ENCODE peak calls at places on chromosomes 7 and 10, in ten cellular contexts. M is gastrocnemius medialis, W is adrenal gland, Q is IMR-90, U is NB4, Y is body of pancreas, E is uterus, R is H54, Z is transverse colon, S is A549. N is an unnamed sample.

GRCh38 chr7:4692055-4692454 is 10.0 kb downstream of the FOXK1 start:
- DNase-seq in Q (no peak), E (peak), Z (no peak), M (no peak), R (no peak), W (no peak), U (no peak), Y (no peak), S (no peak), N (no peak)

GRCh38 chr7:108073305-108074070 is 56.7 kb downstream of the LAMB4 start:
- DNase-seq in U (no peak), M (no peak), Z (no peak), R (no peak), Y (no peak), E (no peak), W (no peak), Q (no peak), S (no peak), N (no peak)

GRCh38 chr10:49398000-49398861 is 2.3 kb upstream of the DRGX start:
- DNase-seq in M (no peak), U (peak), Y (peak), E (no peak), W (peak), Q (peak), R (no peak), Z (peak), S (peak), N (peak)

GRCh38 chr7:41578700-41579099 is 124.2 kb downstream of the INHBA start:
- DNase-seq in Z (no peak), M (no peak), S (no peak), Y (no peak), R (no peak), U (no peak), W (no peak), E (no peak), Q (no peak), N (no peak)

GRCh38 chr10:14654821-14655382 is 119.8 kb downstream of the FAM107B start:
- DNase-seq in W (no peak), Q (no peak), M (no peak), R (no peak), U (no peak), S (no peak), Z (no peak), E (no peak), Y (no peak), N (no peak)

GRCh38 chr10:81200801-81201200 is 663.1 kb downstream of the SH2D4B start:
- DNase-seq in M (no peak), W (no peak), R (no peak), U (no peak), Q (no peak), E (no peak), S (no peak), Y (no peak), Z (no peak), N (no peak)

GRCh38 chr10:124728830-124729661 is 15.1 kb downstream of the FAM53B start:
- DNase-seq in M (no peak), Y (no peak), W (peak), E (no peak), R (no peak), S (no peak), Z (peak), Q (no peak), U (peak), N (no peak)

GRCh38 chr7:152565731-152566130 is 110.2 kb downstream of the XRCC2 start:
- DNase-seq in S (no peak), U (no peak), E (no peak), Z (no peak), M (no peak), R (no peak), W (no peak), Q (no peak), Y (no peak), N (no peak)

GRCh38 chr7:98078197-98078870 is 28.3 kb upstream of the LMTK2 start:
- DNase-seq in Z (no peak), R (no peak), S (no peak), W (no peak), Y (peak), U (no peak), M (no peak), Q (no peak), E (no peak), N (no peak)

GRCh38 chr7:20329389-20330175 is 1.1 kb upstream of the ITGB8 start:
- DNase-seq in Q (peak), R (peak), S (peak), Y (peak), E (peak), M (no peak), W (peak), Z (peak), U (peak), N (peak)

GRCh38 chr10:132867801-132868644 is 74.3 kb downstream of the CFAP46 start:
- DNase-seq in E (peak), R (no peak), U (no peak), Z (peak), Q (no peak), Y (peak), M (no peak), W (no peak), S (no peak), N (peak)

GRCh38 chr10:72319416-72320254 is 35.1 kb downstream of the DNAJB12 start:
- DNase-seq in Y (peak), Z (peak), Q (peak), E (peak), U (peak), M (peak), R (peak), W (peak), S (peak), N (peak)

GRCh38 chr10:109922976-109923921 is at the start of gene XPNPEP1:
- DNase-seq in Q (peak), S (peak), Z (peak), Y (peak), R (peak), E (peak), U (peak), M (peak), W (peak), N (peak)

GRCh38 chr7:136168021-136168420 is 190.9 kb upstream of the MTPN start:
- DNase-seq in E (no peak), R (no peak), S (no peak), M (no peak), Z (no peak), Y (no peak), Q (no peak), U (no peak), W (no peak), N (no peak)

GRCh38 chr7:101114492-101114891 is 12.4 kb upstream of the SERPINE1 start:
- DNase-seq in U (no peak), Y (no peak), E (no peak), R (no peak), Z (no peak), S (no peak), Q (no peak), W (no peak), M (no peak), N (no peak)

GRCh38 chr10:123636598-123637325 is 29.4 kb upstream of the GPR26 start:
- DNase-seq in M (no peak), Y (no peak), Q (no peak), E (no peak), U (no peak), W (no peak), Z (no peak), S (no peak), R (no peak), N (no peak)

GRCh38 chr10:14604181-14605142 is 170.2 kb downstream of the FAM107B start:
- DNase-seq in U (peak), E (peak), S (peak), Y (peak), Z (peak), Q (peak), M (peak), R (peak), W (peak), N (peak)

GRCh38 chr10:43644252-43644651 is 4.4 kb downstream of the ZNF32 start:
- DNase-seq in M (no peak), W (no peak), Y (no peak), S (peak), U (no peak), Z (no peak), R (no peak), E (no peak), Q (peak), N (no peak)

GRCh38 chr7:19122018-19122588 is 4.7 kb upstream of the TWIST1 start:
- DNase-seq in Y (no peak), Q (peak), U (peak), E (no peak), W (no peak), R (peak), S (peak), M (no peak), Z (no peak), N (no peak)

GRCh38 chr7:2771274-2771711 is 72.8 kb downstream of the GNA12 start:
- DNase-seq in E (no peak), W (no peak), U (peak), M (no peak), R (no peak), S (no peak), Y (no peak), Z (no peak), Q (no peak), N (no peak)

GRCh38 chr7:8133955-8134733 is 127.8 kb downstream of the ICA1 start:
- DNase-seq in Z (no peak), E (no peak), M (no peak), U (no peak), S (no peak), R (no peak), Y (no peak), Q (no peak), W (no peak), N (peak)

GRCh38 chr7:41193738-41194287 is 509.1 kb downstream of the INHBA start:
- DNase-seq in Z (no peak), W (no peak), Y (no peak), Q (no peak), M (no peak), U (no peak), S (no peak), E (no peak), R (no peak), N (no peak)

GRCh38 chr7:149790146-149790548 is 16.8 kb upstream of the ZNF467 start:
- DNase-seq in Q (no peak), W (peak), E (no peak), M (no peak), U (no peak), S (peak), Y (peak), R (no peak), Z (peak), N (peak)

GRCh38 chr7:131108212-131108980 is 219.3 kb upstream of the MKLN1 start:
- DNase-seq in R (no peak), W (no peak), E (no peak), Q (peak), S (peak), Y (no peak), Z (peak), M (no peak), U (peak), N (no peak)

GRCh38 chr10:73859441-73860049 is 14.8 kb downstream of the CAMK2G start:
- DNase-seq in Q (no peak), Y (no peak), W (no peak), Z (peak), E (no peak), S (no peak), M (no peak), R (no peak), U (no peak), N (no peak)

GRCh38 chr7:73834626-73835191 is 3.9 kb downstream of the CLDN4 start:
- DNase-seq in Z (peak), U (no peak), W (no peak), R (no peak), M (no peak), S (no peak), Q (no peak), Y (no peak), E (no peak), N (no peak)

DNA sequence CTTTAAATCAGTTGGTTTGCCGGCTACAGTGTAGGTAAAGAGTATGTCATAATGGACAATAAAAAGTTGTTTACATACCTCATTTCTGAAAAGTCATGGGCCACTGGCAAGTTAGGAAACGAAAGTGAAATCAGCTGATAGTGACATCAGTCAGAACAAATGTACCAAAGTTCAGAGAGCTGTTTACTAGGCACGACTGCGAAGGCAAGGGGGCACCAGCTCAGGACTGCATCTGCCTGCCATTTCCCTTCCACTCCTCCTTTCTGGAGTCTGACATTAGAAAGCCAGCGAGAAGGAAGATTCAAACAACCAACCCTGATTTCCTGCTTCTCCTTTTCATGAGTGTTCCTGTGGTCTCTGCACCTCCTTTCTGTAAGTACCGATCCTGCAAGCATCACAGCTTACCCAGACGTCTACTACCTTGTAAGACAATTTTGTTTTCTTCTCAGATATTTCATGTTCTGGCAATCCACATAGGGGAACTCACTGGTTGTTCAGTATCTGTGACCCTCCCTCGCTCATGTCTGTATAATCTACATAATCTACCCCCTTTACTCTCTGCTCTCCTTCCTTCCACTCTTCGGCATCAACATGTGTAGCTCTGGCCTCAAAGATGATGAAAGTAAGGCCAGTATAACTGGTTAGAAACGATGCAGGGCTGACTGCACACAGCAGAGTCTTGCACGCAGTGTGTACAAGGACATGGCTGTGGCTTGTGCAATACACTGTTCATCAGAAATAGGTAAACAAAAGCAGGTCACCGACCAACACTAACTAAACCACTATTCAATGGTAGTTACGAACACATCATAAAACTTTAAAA is at the start of gene TMEM140:
- DNase-seq in Y (peak), R (no peak), E (peak), M (peak), U (no peak), Q (peak), Z (peak), S (peak), W (peak), N (no peak)
- TF ChIP-seq POLR2A in Y (peak), R (no peak), E (peak), M (peak), U (no peak), Q (no peak), Z (peak), S (no peak), W (peak), N (peak)

DNA sequence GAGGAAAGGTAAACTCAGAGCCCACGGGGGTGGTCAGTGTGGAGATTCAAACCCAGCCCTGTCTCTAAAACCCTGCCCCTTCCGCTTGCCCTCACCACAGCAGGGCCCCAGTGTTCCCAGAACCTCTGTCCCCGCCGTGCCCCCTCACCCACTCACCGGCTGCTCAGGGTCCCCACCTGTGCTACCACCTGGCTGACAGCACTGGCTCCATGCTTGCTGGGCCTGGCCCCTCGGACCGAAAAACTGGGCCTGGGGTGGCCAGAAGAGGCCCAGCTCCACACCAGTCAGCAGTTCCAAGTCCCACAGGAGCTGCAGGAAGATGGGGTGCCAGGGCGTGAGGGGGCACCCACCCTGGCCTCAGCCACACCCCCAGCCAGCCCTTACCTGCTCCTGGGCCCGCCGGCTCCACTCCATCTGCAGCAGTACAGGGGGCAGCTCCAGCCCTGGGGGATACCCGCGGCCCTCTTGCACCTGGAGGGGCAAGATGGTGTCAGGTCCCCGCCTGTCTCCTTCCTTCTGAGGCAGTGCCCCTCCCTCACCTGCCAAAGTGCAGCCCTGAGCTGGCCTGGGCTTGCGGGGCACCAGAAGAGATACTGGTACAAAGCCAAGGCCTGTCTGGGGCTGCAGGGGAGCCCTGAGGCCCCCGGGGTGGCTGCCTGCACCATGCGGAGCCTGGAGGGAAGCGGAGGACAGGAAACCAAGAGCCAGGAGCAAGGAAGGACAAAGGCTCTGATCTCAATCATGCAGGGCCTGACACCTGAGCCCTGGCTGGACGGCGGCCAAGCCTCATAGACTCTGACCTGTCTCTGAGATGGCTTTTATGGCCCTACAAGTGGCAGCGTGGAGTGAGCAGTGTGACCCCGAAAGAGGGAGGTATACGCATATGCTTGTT is 11.7 kb downstream of the ATP6V1F start:
- DNase-seq in S (no peak), E (no peak), M (no peak), W (no peak), Z (peak), R (no peak), Y (no peak), Q (no peak), U (no peak), N (no peak)
- TF ChIP-seq POLR2A in S (no peak), E (no peak), M (no peak), W (no peak), Z (no peak), R (no peak), Y (no peak), Q (no peak), U (no peak), N (no peak)

GRCh38 chr10:101694674-101695403 is at the start of gene FBXW4:
- DNase-seq in M (peak), E (peak), U (peak), S (peak), Y (peak), W (peak), Z (peak), Q (peak), R (peak), N (peak)
- TF ChIP-seq POLR2A in M (peak), E (peak), U (peak), S (peak), Y (peak), W (peak), Z (peak), Q (peak), R (peak), N (peak)

DNA sequence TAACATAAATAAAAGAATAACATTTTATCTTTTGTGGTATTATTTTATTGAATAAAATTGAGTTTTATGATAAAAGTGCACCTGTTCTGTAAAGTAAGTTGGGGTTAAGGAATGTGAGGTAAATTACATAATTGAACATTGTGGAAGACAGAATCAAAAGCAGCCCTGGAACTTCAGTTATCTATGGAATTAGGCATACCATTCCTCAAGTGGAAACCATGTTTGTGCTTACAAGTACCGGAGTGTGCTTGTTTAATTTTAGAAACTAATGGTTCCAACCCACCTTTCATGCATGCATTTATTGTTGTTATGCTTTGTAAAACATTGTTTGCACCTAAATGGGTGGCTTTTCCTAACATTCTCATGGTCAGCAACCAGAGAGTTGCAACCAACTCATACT is 28.0 kb downstream of the RBM17 start:
- DNase-seq in Q (no peak), S (no peak), E (no peak), Z (no peak), W (no peak), Y (no peak), R (no peak), U (no peak), M (no peak), N (no peak)
- TF ChIP-seq POLR2A in Q (no peak), S (no peak), E (no peak), Z (no peak), W (no peak), Y (no peak), R (no peak), U (no peak), M (no peak), N (no peak)

GRCh38 chr10:5447611-5448071 is 35.3 kb downstream of the NET1 start:
- DNase-seq in Y (no peak), Q (peak), M (no peak), U (peak), Z (no peak), E (no peak), S (no peak), R (no peak), W (no peak), N (no peak)
- TF ChIP-seq POLR2A in Y (peak), Q (no peak), M (no peak), U (no peak), Z (peak), E (no peak), S (no peak), R (no peak), W (no peak), N (no peak)

GRCh38 chr10:3169271-3169670 is 3.3 kb downstream of the PITRM1 start:
- DNase-seq in Y (no peak), E (no peak), Z (no peak), U (no peak), Q (no peak), S (no peak), W (peak), R (no peak), M (no peak), N (no peak)

GRCh38 chr10:3173173-3173878 is 744 bp upstream of the PITRM1 start:
- DNase-seq in W (no peak), U (peak), S (peak), Q (no peak), Z (peak), E (no peak), R (peak), M (peak), Y (peak), N (peak)

GRCh38 chr10:3172081-3172445 is 519 bp downstream of the PITRM1 start:
- DNase-seq in U (no peak), M (no peak), E (no peak), Z (peak), S (peak), R (peak), Q (peak), Y (peak), W (peak), N (peak)

GRCh38 chr10:3169738-3170137 is 2.8 kb downstream of the PITRM1 start:
- DNase-seq in Q (no peak), R (no peak), S (no peak), Y (no peak), M (no peak), W (peak), Z (no peak), E (no peak), U (no peak), N (no peak)

GRCh38 chr10:3172446-3173172 is at the start of gene PITRM1:
- DNase-seq in R (peak), W (peak), U (peak), E (peak), S (peak), M (peak), Z (peak), Y (peak), Q (peak), N (peak)
- TF ChIP-seq POLR2A in R (peak), W (peak), U (peak), E (peak), S (peak), M (peak), Z (peak), Y (peak), Q (peak), N (peak)

DNA sequence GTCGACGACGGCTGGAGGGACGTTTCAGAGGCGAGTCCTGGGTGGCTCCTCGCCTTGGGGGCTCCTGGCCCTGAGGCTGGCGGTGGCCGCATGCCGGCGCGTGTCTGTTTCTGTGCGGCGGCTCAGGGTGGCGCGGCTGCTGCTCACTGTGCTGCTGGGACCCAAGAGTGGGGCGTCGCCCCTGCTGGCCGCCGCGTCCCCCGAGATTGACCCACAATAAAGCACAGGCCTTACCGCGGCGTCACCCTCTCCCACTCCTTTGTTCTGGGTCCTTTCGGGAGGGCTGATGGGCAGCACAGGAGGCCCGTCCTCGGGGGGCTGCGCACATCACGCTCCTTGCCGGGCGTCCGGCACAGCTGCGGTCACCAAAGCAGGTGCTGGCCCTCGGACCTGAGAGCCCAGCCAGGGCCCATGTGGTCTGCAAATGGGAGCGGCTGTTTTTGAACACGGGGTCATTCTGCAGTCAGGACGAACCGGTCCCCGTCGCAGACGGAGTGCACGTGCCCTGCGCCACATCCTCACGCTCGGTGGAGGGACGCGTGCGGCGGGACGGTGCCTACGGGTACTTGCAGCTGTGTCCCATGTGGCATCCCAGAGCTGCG is 19.2 kb downstream of the GET4 start:
- DNase-seq in W (no peak), U (no peak), Y (no peak), Z (no peak), M (no peak), Q (no peak), R (no peak), S (no peak), E (no peak), N (no peak)
- TF ChIP-seq POLR2A in W (no peak), U (no peak), Y (no peak), Z (no peak), M (no peak), Q (no peak), R (no peak), S (no peak), E (no peak), N (no peak)

GRCh38 chr10:61903184-61903990 is 1.9 kb downstream of the ARID5B start:
- DNase-seq in R (no peak), Y (peak), Z (peak), U (peak), E (peak), Q (peak), M (peak), W (peak), S (peak), N (peak)
- TF ChIP-seq POLR2A in R (no peak), Y (peak), Z (peak), U (no peak), E (peak), Q (no peak), M (peak), W (peak), S (no peak), N (no peak)